ENCODE peak calls at places on chromosomes 5 and 9, in seven cellular contexts. U, C, I, A, V, D and X are unnamed samples.

GRCh38 chr9:107919263-107919662 is 429.7 kb upstream of the KLF4 start:
- DNase-seq in U (no peak), C (no peak), I (no peak), A (no peak), V (no peak), D (no peak), X (no peak)

GRCh38 chr5:171405615-171406014 is 13.8 kb upstream of the FGF18 start:
- DNase-seq in U (no peak), C (no peak), I (peak; percentile 57), A (no peak), V (no peak), D (no peak), X (peak; percentile 33)

GRCh38 chr9:70081120-70081495 is 37.5 kb downstream of the MAMDC2 start:
- DNase-seq in U (no peak), C (no peak), I (peak; percentile 66), A (no peak), V (no peak), D (no peak), X (no peak)

GRCh38 chr5:177071671-177072385 is 14.9 kb upstream of the FGFR4 start:
- DNase-seq in U (peak; percentile 78), C (peak; percentile 42), I (peak; percentile 88), A (peak; percentile 54), V (peak; percentile 80), D (peak; percentile 75), X (peak; percentile 91)

GRCh38 chr9:107387401-107387800 is 102.2 kb downstream of the KLF4 start:
- DNase-seq in U (no peak), C (no peak), I (no peak), A (no peak), V (no peak), D (no peak), X (no peak)

GRCh38 chr9:130243015-130243881 is 22.3 kb upstream of the HMCN2 start:
- DNase-seq in U (peak; percentile 81), C (peak; percentile 78), I (peak; percentile 70), A (peak; percentile 66), V (peak; percentile 47), D (peak; percentile 82), X (peak; percentile 82)

GRCh38 chr9:3676766-3677165 is 151.0 kb upstream of the RFX3 start:
- DNase-seq in U (no peak), C (no peak), I (no peak), A (no peak), V (no peak), D (no peak), X (no peak)

GRCh38 chr5:107966216-107966615 is 295.5 kb upstream of the EFNA5 start:
- DNase-seq in U (no peak), C (no peak), I (peak; percentile 53), A (no peak), V (no peak), D (no peak), X (no peak)

GRCh38 chr9:18905033-18905882 is 127.8 kb downstream of the SAXO1 start:
- DNase-seq in U (peak; percentile 6), C (no peak), I (peak; percentile 95), A (no peak), V (no peak), D (no peak), X (no peak)

GRCh38 chr9:87518702-87519335 is 21.2 kb downstream of the DAPK1 start:
- DNase-seq in U (peak; percentile 76), C (no peak), I (no peak), A (no peak), V (no peak), D (no peak), X (no peak)

GRCh38 chr5:102760815-102761214 is 5.7 kb downstream of the PAM start:
- DNase-seq in U (no peak), C (no peak), I (no peak), A (peak; percentile 6), V (no peak), D (no peak), X (no peak)

GRCh38 chr5:23496576-23496975 is 10.8 kb upstream of the PRDM9 start:
- DNase-seq in U (no peak), C (no peak), I (no peak), A (no peak), V (no peak), D (no peak), X (no peak)

GRCh38 chr9:6645153-6646027 is at the start of gene GLDC:
- DNase-seq in U (peak; percentile 76), C (no peak), I (no peak), A (peak; percentile 80), V (peak; percentile 90), D (peak; percentile 91), X (no peak)

GRCh38 chr9:120545691-120546565 is 34.0 kb downstream of the CDK5RAP2 start:
- DNase-seq in U (no peak), C (no peak), I (peak; percentile 7), A (no peak), V (no peak), D (no peak), X (no peak)

GRCh38 chr5:154714271-154714986 is 40.7 kb upstream of the LARP1 start:
- DNase-seq in U (peak; percentile 50), C (no peak), I (peak; percentile 66), A (no peak), V (no peak), D (peak; percentile 41), X (no peak)

GRCh38 chr5:15388856-15389255 is 111.1 kb upstream of the FBXL7 start:
- DNase-seq in U (no peak), C (no peak), I (no peak), A (no peak), V (no peak), D (no peak), X (no peak)

GRCh38 chr9:95092321-95093072 is 225.0 kb downstream of the FANCC start:
- DNase-seq in U (no peak), C (peak; percentile 25), I (peak; percentile 66), A (no peak), V (no peak), D (no peak), X (no peak)

GRCh38 chr9:35357826-35358225 is 132.1 kb upstream of the RUSC2 start:
- DNase-seq in U (no peak), C (no peak), I (no peak), A (no peak), V (no peak), D (no peak), X (no peak)

GRCh38 chr5:91848453-91848852 is 465.3 kb upstream of the ARRDC3 start:
- DNase-seq in U (no peak), C (no peak), I (peak; percentile 81), A (no peak), V (no peak), D (no peak), X (no peak)

GRCh38 chr5:71013575-71013974 is 11.6 kb downstream of the NAIP start:
- DNase-seq in U (no peak), C (no peak), I (no peak), A (no peak), V (no peak), D (no peak), X (peak; percentile 4)

GRCh38 chr5:179763215-179763945 is 30.4 kb upstream of the LTC4S start:
- DNase-seq in U (peak; percentile 67), C (peak; percentile 72), I (peak; percentile 85), A (peak; percentile 1), V (peak; percentile 66), D (peak; percentile 73), X (peak; percentile 69)

GRCh38 chr9:16974436-16974835 is 104.0 kb upstream of the BNC2 start:
- DNase-seq in U (no peak), C (no peak), I (no peak), A (no peak), V (no peak), D (no peak), X (no peak)

GRCh38 chr5:142432961-142433360 is 108.1 kb upstream of the SPRY4 start:
- DNase-seq in U (no peak), C (no peak), I (no peak), A (no peak), V (no peak), D (no peak), X (no peak)

GRCh38 chr9:132478353-132478752 is 68.3 kb downstream of the CFAP77 start:
- DNase-seq in U (no peak), C (no peak), I (no peak), A (no peak), V (no peak), D (no peak), X (no peak)

GRCh38 chr5:134975843-134976242 is 8.1 kb downstream of the CATSPER3 start:
- DNase-seq in U (no peak), C (no peak), I (peak; percentile 29), A (no peak), V (no peak), D (no peak), X (no peak)

GRCh38 chr9:114155967-114156294 is 594 bp downstream of the COL27A1 start:
- DNase-seq in U (no peak), C (no peak), I (peak; percentile 52), A (no peak), V (no peak), D (no peak), X (no peak)

GRCh38 chr9:83964973-83965349 is 15.1 kb downstream of the HNRNPK start:
- DNase-seq in U (no peak), C (no peak), I (peak; percentile 37), A (no peak), V (no peak), D (no peak), X (no peak)

GRCh38 chr5:9658726-9659125 is 28.6 kb upstream of the TAS2R1 start:
- DNase-seq in U (no peak), C (no peak), I (no peak), A (no peak), V (no peak), D (no peak), X (no peak)

GRCh38 chr5:13412040-13412595 is 532.4 kb downstream of the DNAH5 start:
- DNase-seq in U (no peak), C (no peak), I (peak; percentile 5), A (no peak), V (no peak), D (no peak), X (no peak)

GRCh38 chr5:95613514-95613913 is 6.4 kb upstream of the GPR150 start:
- DNase-seq in U (no peak), C (no peak), I (no peak), A (no peak), V (no peak), D (no peak), X (no peak)

GRCh38 chr5:138370537-138370936 is 18.1 kb downstream of the KDM3B start:
- DNase-seq in U (no peak), C (no peak), I (no peak), A (no peak), V (no peak), D (no peak), X (no peak)

GRCh38 chr9:2285411-2285810 is 270.3 kb downstream of the SMARCA2 start:
- DNase-seq in U (no peak), C (no peak), I (no peak), A (no peak), V (no peak), D (no peak), X (no peak)

GRCh38 chr5:168813179-168813968 is 234.2 kb upstream of the PANK3 start:
- DNase-seq in U (no peak), C (no peak), I (no peak), A (no peak), V (no peak), D (no peak), X (no peak)

GRCh38 chr5:35778259-35778769 is 78.4 kb upstream of the IL7R start:
- DNase-seq in U (no peak), C (no peak), I (no peak), A (no peak), V (no peak), D (no peak), X (no peak)

GRCh38 chr5:82808960-82809359 is 268.2 kb downstream of the TMEM167A start:
- DNase-seq in U (no peak), C (no peak), I (no peak), A (no peak), V (no peak), D (no peak), X (no peak)

GRCh38 chr9:131635285-131635684 is 90.0 kb downstream of the PRRT1B start:
- DNase-seq in U (peak; percentile 86), C (no peak), I (peak; percentile 98), A (no peak), V (no peak), D (peak; percentile 63), X (no peak)